ENCODE peak calls at places on chromosomes 5 and 9, in four cellular contexts. S, M, B and I are unnamed samples.
A peak's percentile ranks its signal among the peaks of the same experiment; 100 is the strongest.

GRCh38 chr5:8606231-8606630 is 737.3 kb downstream of the MTRR start:
- DNase-seq in B (no peak), M (no peak), S (no peak), I (no peak)

GRCh38 chr9:76321185-76321828 is 72.9 kb downstream of the RFK start:
- DNase-seq in M (peak; percentile 90), S (no peak), B (peak; percentile 51), I (no peak)

GRCh38 chr5:148808864-148809642 is 17.4 kb upstream of the ADRB2 start:
- DNase-seq in B (no peak), M (no peak), S (no peak), I (no peak)

GRCh38 chr5:60960591-60960990 is 15.6 kb downstream of the NDUFAF2 start:
- DNase-seq in M (no peak), S (no peak), B (peak; percentile 47), I (no peak)

GRCh38 chr5:174386306-174386705 is 338.1 kb upstream of the MSX2 start:
- DNase-seq in B (peak; percentile 68), M (no peak), S (no peak), I (no peak)

GRCh38 chr5:150345716-150346115 is 11.8 kb upstream of the TCOF1 start:
- DNase-seq in S (no peak), B (no peak), M (no peak), I (no peak)

GRCh38 chr5:43514471-43514815 is 505 bp downstream of the C5orf34 start:
- DNase-seq in M (no peak), S (no peak), B (peak; percentile 64), I (no peak)

GRCh38 chr5:124677376-124677998 is 69.0 kb downstream of the ZNF608 start:
- DNase-seq in M (no peak), B (peak; percentile 57), S (no peak), I (no peak)

GRCh38 chr9:114232091-114232440 is 76.7 kb downstream of the COL27A1 start:
- DNase-seq in M (no peak), S (no peak), B (no peak), I (no peak)

GRCh38 chr5:120228262-120229031 is 235.7 kb upstream of the PRR16 start:
- DNase-seq in S (no peak), M (no peak), B (no peak), I (no peak)

GRCh38 chr5:54120473-54120872 is 189.9 kb downstream of the ARL15 start:
- DNase-seq in M (no peak), B (no peak), S (no peak), I (no peak)

GRCh38 chr5:86885489-86886225 is 267.9 kb downstream of the COX7C start:
- DNase-seq in B (peak; percentile 79), S (no peak), M (no peak), I (no peak)

GRCh38 chr5:102866315-102866693 is 111.2 kb downstream of the PAM start:
- DNase-seq in S (no peak), B (no peak), M (no peak), I (no peak)

GRCh38 chr9:127173063-127173462 is 50.6 kb upstream of the ANGPTL2 start:
- DNase-seq in B (no peak), M (peak; percentile 53), S (no peak), I (no peak)

GRCh38 chr9:14278291-14278721 is 35.6 kb downstream of the NFIB start:
- DNase-seq in B (peak; percentile 32), S (no peak), M (no peak), I (no peak)

GRCh38 chr5:2282034-2282690 is 399.4 kb upstream of the IRX4 start:
- DNase-seq in S (no peak), M (no peak), B (no peak), I (no peak)

GRCh38 chr9:35612843-35613242 is 5.4 kb downstream of the CD72 start:
- DNase-seq in S (no peak), M (no peak), B (no peak), I (no peak)

GRCh38 chr9:16921855-16922254 is 51.4 kb upstream of the BNC2 start:
- DNase-seq in S (no peak), M (no peak), B (no peak), I (no peak)

GRCh38 chr9:127869310-127870152 is 7.9 kb downstream of the AK1 start:
- DNase-seq in S (peak; percentile 89), M (peak; percentile 97), B (peak; percentile 88), I (peak; percentile 96)

GRCh38 chr5:151202381-151203139 is 21.3 kb downstream of the CCDC69 start:
- DNase-seq in B (peak; percentile 34), M (peak; percentile 37), S (no peak), I (peak; percentile 38)

GRCh38 chr9:122396622-122397148 is 25.9 kb downstream of the PTGS1 start:
- DNase-seq in M (no peak), S (no peak), B (no peak), I (peak; percentile 54)

GRCh38 chr5:108924457-108924961 is 176.8 kb downstream of the FER start:
- DNase-seq in B (no peak), S (no peak), M (no peak), I (no peak)

GRCh38 chr9:5625916-5626315 is 3.0 kb upstream of the RIC1 start:
- DNase-seq in S (no peak), M (no peak), B (no peak), I (no peak)

GRCh38 chr9:87581513-87581912 is 83.8 kb downstream of the DAPK1 start:
- DNase-seq in S (no peak), M (no peak), B (peak; percentile 76), I (no peak)

GRCh38 chr9:99137225-99137624 is 32.3 kb downstream of the TGFBR1 start:
- DNase-seq in B (no peak), S (no peak), M (no peak), I (no peak)

GRCh38 chr5:180241600-180241999 is 32.6 kb upstream of the RASGEF1C start:
- DNase-seq in S (no peak), M (no peak), B (no peak), I (no peak)

GRCh38 chr9:133371261-133371711 is 4.6 kb downstream of the SURF4 start:
- DNase-seq in M (no peak), S (no peak), B (no peak), I (no peak)

GRCh38 chr9:90665072-90665471 is 22.4 kb upstream of the DIRAS2 start:
- DNase-seq in B (no peak), S (peak; percentile 17), M (no peak), I (no peak)

GRCh38 chr5:147939431-147940114 is 33.2 kb upstream of the C5orf46 start:
- DNase-seq in S (no peak), B (no peak), M (no peak), I (no peak)

GRCh38 chr5:37792976-37793328 is 46.9 kb downstream of the GDNF start:
- DNase-seq in M (no peak), S (no peak), B (no peak), I (no peak)

GRCh38 chr9:15295761-15296405 is 11.1 kb downstream of the TTC39B start:
- DNase-seq in B (peak; percentile 59), M (no peak), S (no peak), I (no peak)

GRCh38 chr5:9851458-9851857 is 221.3 kb upstream of the TAS2R1 start:
- DNase-seq in B (peak; percentile 65), S (peak; percentile 30), M (no peak), I (no peak)
- TF ChIP-seq CTCF in B (peak; percentile 57), S (peak; percentile 22), M (no peak), I (peak; percentile 44)

GRCh38 chr9:33762343-33762742 is 33.0 kb upstream of the PRSS3 start:
- DNase-seq in S (no peak), M (no peak), B (no peak), I (no peak)
- TF ChIP-seq CTCF in S (no peak), M (no peak), B (no peak), I (no peak)

GRCh38 chr9:94613003-94613402 is 19.4 kb upstream of the FBP2 start:
- DNase-seq in B (no peak), S (no peak), M (no peak), I (no peak)
- TF ChIP-seq CTCF in B (no peak), S (no peak), M (no peak), I (no peak)

GRCh38 chr5:40474250-40474649 is 205.5 kb upstream of the PTGER4 start:
- DNase-seq in B (no peak), S (no peak), M (no peak), I (no peak)
- TF ChIP-seq CTCF in B (no peak), S (no peak), M (no peak), I (no peak)